ENCODE peak calls at places on chromosomes 7 and 10, in five cellular contexts. X is Panc1, B is left ventricle myocardium inferior, T is astrocyte, U is bronchial epithelial cell. M is an unnamed sample.

GRCh38 chr7:136677456-136678365 is 190.7 kb upstream of the CHRM2 start:
- DNase-seq in U (peak; percentile 58), T (peak; percentile 47), B (no peak), X (no peak), M (no peak)

GRCh38 chr10:57579926-57580325 is 687.8 kb downstream of the IPMK start:
- DNase-seq in X (peak; percentile 12), T (no peak), B (no peak), U (peak; percentile 46), M (no peak)

GRCh38 chr7:23044581-23044980 is 30.7 kb upstream of the HYCC1 start:
- DNase-seq in T (no peak), U (no peak), B (no peak), X (no peak), M (no peak)

GRCh38 chr7:70693300-70693689 is 438.6 kb upstream of the GALNT17 start:
- DNase-seq in B (no peak), X (no peak), U (no peak), T (peak; percentile 64), M (no peak)

GRCh38 chr10:13296476-13296875 is 3.4 kb downstream of the PHYH start:
- DNase-seq in X (no peak), T (no peak), U (no peak), B (no peak), M (no peak)

GRCh38 chr10:124149143-124149542 is 55.7 kb upstream of the CHST15 start:
- DNase-seq in B (no peak), T (no peak), X (no peak), U (no peak), M (no peak)

GRCh38 chr10:126433351-126433750 is 45.1 kb upstream of the ADAM12 start:
- DNase-seq in T (peak; percentile 43), X (no peak), B (no peak), U (peak; percentile 85), M (no peak)

GRCh38 chr7:79051915-79052314 is 401.6 kb downstream of the MAGI2 start:
- DNase-seq in U (no peak), T (no peak), B (no peak), X (no peak), M (no peak)

GRCh38 chr10:119222531-119222930 is 15.2 kb downstream of the GRK5 start:
- DNase-seq in U (no peak), B (no peak), X (no peak), T (no peak), M (no peak)

GRCh38 chr7:136405931-136406777 is 429.0 kb upstream of the MTPN start:
- DNase-seq in X (peak; percentile 50), U (peak; percentile 47), T (peak; percentile 35), B (no peak), M (no peak)

GRCh38 chr7:55491346-55491745 is 81.0 kb downstream of the VOPP1 start:
- DNase-seq in T (no peak), B (no peak), X (no peak), U (no peak), M (no peak)

GRCh38 chr10:96073722-96074121 is 30.3 kb downstream of the CCNJ start:
- DNase-seq in X (no peak), T (peak; percentile 56), B (no peak), U (peak; percentile 67), M (no peak)

GRCh38 chr7:112001089-112001826 is 204.9 kb downstream of the DOCK4 start:
- DNase-seq in U (peak; percentile 90), B (no peak), X (peak; percentile 38), T (peak; percentile 91), M (no peak)

GRCh38 chr7:112104153-112104552 is 102.0 kb downstream of the DOCK4 start:
- DNase-seq in U (no peak), X (no peak), T (no peak), B (no peak), M (no peak)

GRCh38 chr7:26930845-26931244 is 66.5 kb upstream of the SKAP2 start:
- DNase-seq in B (no peak), X (no peak), U (no peak), T (no peak), M (no peak)

GRCh38 chr10:74084955-74085354 is 65.7 kb downstream of the AP3M1 start:
- DNase-seq in T (no peak), U (no peak), B (no peak), X (no peak), M (no peak)

GRCh38 chr7:155020996-155021395 is 18.1 kb upstream of the PAXIP1 start:
- DNase-seq in B (no peak), U (no peak), T (no peak), X (no peak), M (no peak)

GRCh38 chr10:100009283-100009792 is 409 bp downstream of the DNMBP start:
- DNase-seq in B (no peak), T (no peak), U (no peak), X (no peak), M (no peak)

GRCh38 chr10:102120142-102120986 is at the start of gene LDB1:
- DNase-seq in T (peak; percentile 57), X (no peak), B (peak; percentile 82), U (peak; percentile 53), M (peak; percentile 81)
- TF ChIP-seq CTCF in T (no peak), X (no peak), B (peak; percentile 29), U (no peak), M (peak; percentile 15)

DNA sequence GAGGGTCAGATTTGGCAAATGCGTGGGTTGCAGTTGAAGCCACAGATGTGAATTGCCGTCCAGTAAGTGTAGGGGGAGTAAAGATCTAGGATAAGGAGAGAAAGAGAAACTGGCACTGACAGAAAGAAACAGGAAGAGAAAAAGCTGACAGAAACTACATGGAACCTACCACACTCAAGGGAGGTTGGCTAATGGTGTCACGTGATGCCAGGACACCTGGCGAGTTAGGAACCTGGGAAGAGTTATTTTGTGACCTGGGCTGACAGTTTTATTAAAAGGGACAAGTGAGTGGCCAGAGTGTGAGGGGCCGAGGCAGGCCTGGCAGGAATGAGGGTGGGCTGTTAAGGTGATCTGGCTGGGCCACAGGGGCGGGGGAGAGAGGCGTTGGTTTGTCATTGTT is 188.7 kb downstream of the ADARB2 start:
- DNase-seq in T (no peak), X (no peak), U (no peak), B (no peak), M (no peak)
- TF ChIP-seq CTCF in T (no peak), X (no peak), U (no peak), B (no peak), M (no peak)

GRCh38 chr10:123044391-123044790 is 35.6 kb downstream of the ACADSB start:
- DNase-seq in B (no peak), T (no peak), X (no peak), U (peak; percentile 43), M (no peak)
- TF ChIP-seq CTCF in B (no peak), T (peak; percentile 26), X (peak; percentile 41), U (peak; percentile 28), M (no peak)

GRCh38 chr10:72550239-72550638 is 75.6 kb downstream of the MICU1 start:
- DNase-seq in T (no peak), X (no peak), B (no peak), U (peak; percentile 62), M (no peak)
- TF ChIP-seq CTCF in T (no peak), X (no peak), B (no peak), U (no peak), M (no peak)

GRCh38 chr10:6838118-6838517 is 258.0 kb upstream of the PRKCQ start:
- DNase-seq in X (no peak), B (no peak), U (peak; percentile 11), T (no peak), M (no peak)
- TF ChIP-seq CTCF in X (no peak), B (peak; percentile 29), U (peak; percentile 41), T (no peak), M (peak; percentile 32)

DNA sequence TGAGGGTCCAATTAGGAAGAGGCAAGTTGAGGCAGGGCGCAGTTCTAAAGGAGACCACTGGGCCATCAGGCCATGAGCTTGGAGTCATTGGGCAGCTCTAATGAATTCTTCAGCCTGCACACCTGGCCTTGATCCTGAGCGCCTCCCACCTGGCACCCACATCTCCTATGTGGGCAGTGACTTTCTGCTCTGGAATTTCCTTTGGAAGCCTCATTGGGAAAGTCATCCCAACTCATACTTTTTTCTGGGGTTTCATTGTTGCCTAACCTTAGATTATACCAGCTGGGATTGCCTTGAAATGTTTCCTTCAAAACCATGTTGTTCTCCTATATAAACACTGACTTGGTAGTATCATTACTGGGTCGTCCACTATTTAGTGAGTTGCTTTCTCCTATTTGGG is 54.1 kb downstream of the PLPP4 start:
- DNase-seq in B (no peak), U (peak; percentile 91), X (no peak), T (peak; percentile 92), M (no peak)
- TF ChIP-seq CTCF in B (no peak), U (peak; percentile 25), X (no peak), T (no peak), M (no peak)

GRCh38 chr7:2558620-2559282 is at the start of gene IQCE:
- DNase-seq in U (peak; percentile 47), B (peak; percentile 96), T (peak; percentile 74), X (no peak), M (peak; percentile 96)
- TF ChIP-seq CTCF in U (no peak), B (no peak), T (no peak), X (no peak), M (no peak)

GRCh38 chr7:98168181-98168903 is 42.9 kb upstream of the BHLHA15 start:
- DNase-seq in X (peak; percentile 61), U (peak; percentile 83), T (peak; percentile 51), B (no peak), M (no peak)

GRCh38 chr7:98171449-98171848 is 39.8 kb upstream of the BHLHA15 start:
- DNase-seq in X (no peak), T (no peak), U (no peak), B (no peak), M (no peak)

GRCh38 chr7:98170944-98171343 is 40.3 kb upstream of the BHLHA15 start:
- DNase-seq in U (no peak), B (no peak), X (no peak), T (no peak), M (no peak)

GRCh38 chr7:98167653-98168052 is 43.6 kb upstream of the BHLHA15 start:
- DNase-seq in U (no peak), B (no peak), T (no peak), X (no peak), M (no peak)

GRCh38 chr7:98168904-98169621 is 42.2 kb upstream of the BHLHA15 start:
- DNase-seq in T (no peak), U (no peak), X (no peak), B (no peak), M (no peak)
- TF ChIP-seq CTCF in T (no peak), U (no peak), X (no peak), B (no peak), M (no peak)

GRCh38 chr10:4914213-4914850 is 48.9 kb upstream of the AKR1C1 start:
- DNase-seq in U (no peak), B (no peak), T (no peak), X (no peak), M (no peak)

DNA sequence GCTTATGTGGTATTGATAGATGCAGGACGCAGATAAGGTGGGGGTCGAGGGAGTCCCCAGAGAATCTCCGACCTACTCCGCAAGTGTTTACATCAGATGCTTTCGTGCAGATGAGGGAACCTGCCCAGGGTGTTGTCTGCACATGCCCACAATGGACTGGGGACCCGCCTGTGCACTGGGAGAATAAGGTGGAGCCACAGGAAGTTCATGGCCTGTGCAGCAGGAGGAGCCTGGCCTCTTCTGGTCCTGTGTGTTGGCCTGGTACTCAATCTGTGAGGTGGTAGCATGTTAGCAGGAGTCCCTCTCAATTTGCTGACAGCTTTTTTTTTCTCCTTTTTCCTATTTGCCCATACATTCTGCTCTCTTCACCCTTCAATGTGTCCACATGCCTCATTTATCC is 54.1 kb upstream of the AKR1C1 start:
- DNase-seq in X (no peak), B (no peak), U (peak; percentile 61), T (no peak), M (no peak)
- TF ChIP-seq CTCF in X (no peak), B (no peak), U (peak; percentile 34), T (no peak), M (no peak)